ENCODE peak calls at places on chromosome 3, in six cellular contexts. One of them, this sample, is unnamed.

GRCh38 chr3:44865272-44866005 is 3.7 kb downstream of the TMEM42 start:
- DNase-seq in A549: no peak
- DNase-seq in stimulated activated CD8-positive, alpha-beta memory T cell treated with anti-CD3 and anti-CD28 coated beads, Interleukin-12 subunit alpha, Interleukin-12 subunit beta, amount 100 ng/mL, for 4 hours: no peak
- DNase-seq in nephron progenitor cell: no peak
- DNase-seq in NCI-H2081: peak
- DNase-seq in posterior vena cava: no peak
- DNase-seq in this sample: peak

GRCh38 chr3:25071846-25072245 is 356.2 kb upstream of the RARB start:
- DNase-seq in A549: no peak
- DNase-seq in stimulated activated CD8-positive, alpha-beta memory T cell treated with anti-CD3 and anti-CD28 coated beads, Interleukin-12 subunit alpha, Interleukin-12 subunit beta, amount 100 ng/mL, for 4 hours: no peak
- DNase-seq in nephron progenitor cell: no peak
- DNase-seq in NCI-H2081: no peak
- DNase-seq in posterior vena cava: no peak
- DNase-seq in this sample: no peak

GRCh38 chr3:166752214-166752613 is 627.9 kb downstream of the ZBBX start:
- DNase-seq in A549: no peak
- DNase-seq in stimulated activated CD8-positive, alpha-beta memory T cell treated with anti-CD3 and anti-CD28 coated beads, Interleukin-12 subunit alpha, Interleukin-12 subunit beta, amount 100 ng/mL, for 4 hours: no peak
- DNase-seq in nephron progenitor cell: no peak
- DNase-seq in NCI-H2081: no peak
- DNase-seq in posterior vena cava: no peak
- DNase-seq in this sample: no peak

GRCh38 chr3:114551770-114552526 is 258.1 kb downstream of the TIGIT start:
- DNase-seq in A549: peak
- DNase-seq in stimulated activated CD8-positive, alpha-beta memory T cell treated with anti-CD3 and anti-CD28 coated beads, Interleukin-12 subunit alpha, Interleukin-12 subunit beta, amount 100 ng/mL, for 4 hours: no peak
- DNase-seq in nephron progenitor cell: no peak
- DNase-seq in NCI-H2081: no peak
- DNase-seq in posterior vena cava: no peak
- DNase-seq in this sample: no peak

GRCh38 chr3:130831716-130832400 is 62.0 kb upstream of the ATP2C1 start:
- DNase-seq in A549: no peak
- DNase-seq in stimulated activated CD8-positive, alpha-beta memory T cell treated with anti-CD3 and anti-CD28 coated beads, Interleukin-12 subunit alpha, Interleukin-12 subunit beta, amount 100 ng/mL, for 4 hours: no peak
- DNase-seq in nephron progenitor cell: peak
- DNase-seq in NCI-H2081: no peak
- DNase-seq in posterior vena cava: no peak
- DNase-seq in this sample: peak

GRCh38 chr3:41418961-41419691 is 219.8 kb downstream of the CTNNB1 start:
- DNase-seq in A549: peak
- DNase-seq in stimulated activated CD8-positive, alpha-beta memory T cell treated with anti-CD3 and anti-CD28 coated beads, Interleukin-12 subunit alpha, Interleukin-12 subunit beta, amount 100 ng/mL, for 4 hours: peak
- DNase-seq in nephron progenitor cell: no peak
- DNase-seq in NCI-H2081: no peak
- DNase-seq in posterior vena cava: no peak
- DNase-seq in this sample: no peak

GRCh38 chr3:61299981-61300380 is 48.7 kb upstream of the FHIT start:
- DNase-seq in A549: no peak
- DNase-seq in stimulated activated CD8-positive, alpha-beta memory T cell treated with anti-CD3 and anti-CD28 coated beads, Interleukin-12 subunit alpha, Interleukin-12 subunit beta, amount 100 ng/mL, for 4 hours: no peak
- DNase-seq in nephron progenitor cell: no peak
- DNase-seq in NCI-H2081: no peak
- DNase-seq in posterior vena cava: no peak
- DNase-seq in this sample: no peak

GRCh38 chr3:139906441-139906840 is 28.5 kb upstream of the CLSTN2 start:
- DNase-seq in A549: peak
- DNase-seq in stimulated activated CD8-positive, alpha-beta memory T cell treated with anti-CD3 and anti-CD28 coated beads, Interleukin-12 subunit alpha, Interleukin-12 subunit beta, amount 100 ng/mL, for 4 hours: no peak
- DNase-seq in nephron progenitor cell: no peak
- DNase-seq in NCI-H2081: no peak
- DNase-seq in posterior vena cava: no peak
- DNase-seq in this sample: no peak

GRCh38 chr3:56921573-56922571 is 120.1 kb upstream of the ARHGEF3 start:
- DNase-seq in A549: no peak
- DNase-seq in stimulated activated CD8-positive, alpha-beta memory T cell treated with anti-CD3 and anti-CD28 coated beads, Interleukin-12 subunit alpha, Interleukin-12 subunit beta, amount 100 ng/mL, for 4 hours: no peak
- DNase-seq in nephron progenitor cell: no peak
- DNase-seq in NCI-H2081: no peak
- DNase-seq in posterior vena cava: no peak
- DNase-seq in this sample: no peak

GRCh38 chr3:59866076-59866475 is 816.3 kb upstream of the CFAP20DC start:
- DNase-seq in A549: no peak
- DNase-seq in stimulated activated CD8-positive, alpha-beta memory T cell treated with anti-CD3 and anti-CD28 coated beads, Interleukin-12 subunit alpha, Interleukin-12 subunit beta, amount 100 ng/mL, for 4 hours: no peak
- DNase-seq in nephron progenitor cell: no peak
- DNase-seq in NCI-H2081: no peak
- DNase-seq in posterior vena cava: no peak
- DNase-seq in this sample: no peak

GRCh38 chr3:195082811-195083210 is 188.1 kb downstream of the XXYLT1 start:
- DNase-seq in A549: no peak
- DNase-seq in stimulated activated CD8-positive, alpha-beta memory T cell treated with anti-CD3 and anti-CD28 coated beads, Interleukin-12 subunit alpha, Interleukin-12 subunit beta, amount 100 ng/mL, for 4 hours: no peak
- DNase-seq in nephron progenitor cell: no peak
- DNase-seq in NCI-H2081: no peak
- DNase-seq in posterior vena cava: peak
- DNase-seq in this sample: no peak

GRCh38 chr3:155742339-155742980 is 2.4 kb downstream of the PLCH1 start:
- DNase-seq in A549: no peak
- DNase-seq in stimulated activated CD8-positive, alpha-beta memory T cell treated with anti-CD3 and anti-CD28 coated beads, Interleukin-12 subunit alpha, Interleukin-12 subunit beta, amount 100 ng/mL, for 4 hours: no peak
- DNase-seq in nephron progenitor cell: no peak
- DNase-seq in NCI-H2081: no peak
- DNase-seq in posterior vena cava: no peak
- DNase-seq in this sample: no peak

GRCh38 chr3:42803800-42804112 is 534 bp downstream of the HIGD1A start:
- DNase-seq in A549: peak
- DNase-seq in stimulated activated CD8-positive, alpha-beta memory T cell treated with anti-CD3 and anti-CD28 coated beads, Interleukin-12 subunit alpha, Interleukin-12 subunit beta, amount 100 ng/mL, for 4 hours: peak
- DNase-seq in nephron progenitor cell: peak
- DNase-seq in NCI-H2081: no peak
- DNase-seq in posterior vena cava: peak
- DNase-seq in this sample: peak

GRCh38 chr3:159126261-159127020 is 324.6 kb downstream of the MFSD1 start:
- DNase-seq in A549: no peak
- DNase-seq in stimulated activated CD8-positive, alpha-beta memory T cell treated with anti-CD3 and anti-CD28 coated beads, Interleukin-12 subunit alpha, Interleukin-12 subunit beta, amount 100 ng/mL, for 4 hours: no peak
- DNase-seq in nephron progenitor cell: no peak
- DNase-seq in NCI-H2081: no peak
- DNase-seq in posterior vena cava: no peak
- DNase-seq in this sample: no peak

GRCh38 chr3:46860381-46861292 is 2.6 kb downstream of the MYL3 start:
- DNase-seq in A549: peak
- DNase-seq in stimulated activated CD8-positive, alpha-beta memory T cell treated with anti-CD3 and anti-CD28 coated beads, Interleukin-12 subunit alpha, Interleukin-12 subunit beta, amount 100 ng/mL, for 4 hours: no peak
- DNase-seq in nephron progenitor cell: peak
- DNase-seq in NCI-H2081: no peak
- DNase-seq in posterior vena cava: peak
- DNase-seq in this sample: peak

GRCh38 chr3:97916576-97916975 is 55.7 kb downstream of the RIOX2 start:
- DNase-seq in A549: no peak
- DNase-seq in stimulated activated CD8-positive, alpha-beta memory T cell treated with anti-CD3 and anti-CD28 coated beads, Interleukin-12 subunit alpha, Interleukin-12 subunit beta, amount 100 ng/mL, for 4 hours: no peak
- DNase-seq in nephron progenitor cell: no peak
- DNase-seq in NCI-H2081: no peak
- DNase-seq in posterior vena cava: no peak
- DNase-seq in this sample: no peak

GRCh38 chr3:122493296-122493695 is 21.4 kb downstream of the KPNA1 start:
- DNase-seq in A549: no peak
- DNase-seq in stimulated activated CD8-positive, alpha-beta memory T cell treated with anti-CD3 and anti-CD28 coated beads, Interleukin-12 subunit alpha, Interleukin-12 subunit beta, amount 100 ng/mL, for 4 hours: no peak
- DNase-seq in nephron progenitor cell: no peak
- DNase-seq in NCI-H2081: no peak
- DNase-seq in posterior vena cava: no peak
- DNase-seq in this sample: no peak

GRCh38 chr3:8110966-8111798 is 390.4 kb upstream of the LMCD1 start:
- DNase-seq in A549: peak
- DNase-seq in stimulated activated CD8-positive, alpha-beta memory T cell treated with anti-CD3 and anti-CD28 coated beads, Interleukin-12 subunit alpha, Interleukin-12 subunit beta, amount 100 ng/mL, for 4 hours: no peak
- DNase-seq in nephron progenitor cell: peak
- DNase-seq in NCI-H2081: peak
- DNase-seq in posterior vena cava: no peak
- DNase-seq in this sample: peak

GRCh38 chr3:81339040-81339845 is 422.2 kb downstream of the GBE1 start:
- DNase-seq in A549: peak
- DNase-seq in stimulated activated CD8-positive, alpha-beta memory T cell treated with anti-CD3 and anti-CD28 coated beads, Interleukin-12 subunit alpha, Interleukin-12 subunit beta, amount 100 ng/mL, for 4 hours: no peak
- DNase-seq in nephron progenitor cell: no peak
- DNase-seq in NCI-H2081: no peak
- DNase-seq in posterior vena cava: no peak
- DNase-seq in this sample: no peak

GRCh38 chr3:124557433-124558232 is 172.6 kb upstream of the UMPS start:
- DNase-seq in A549: no peak
- DNase-seq in stimulated activated CD8-positive, alpha-beta memory T cell treated with anti-CD3 and anti-CD28 coated beads, Interleukin-12 subunit alpha, Interleukin-12 subunit beta, amount 100 ng/mL, for 4 hours: no peak
- DNase-seq in nephron progenitor cell: no peak
- DNase-seq in NCI-H2081: peak
- DNase-seq in posterior vena cava: no peak
- DNase-seq in this sample: peak

GRCh38 chr3:141255864-141256263 is 24.2 kb downstream of the PXYLP1 start:
- DNase-seq in A549: peak
- DNase-seq in stimulated activated CD8-positive, alpha-beta memory T cell treated with anti-CD3 and anti-CD28 coated beads, Interleukin-12 subunit alpha, Interleukin-12 subunit beta, amount 100 ng/mL, for 4 hours: no peak
- DNase-seq in nephron progenitor cell: no peak
- DNase-seq in NCI-H2081: no peak
- DNase-seq in posterior vena cava: no peak
- DNase-seq in this sample: peak

GRCh38 chr3:16301490-16301889 is 36.5 kb downstream of the OXNAD1 start:
- DNase-seq in A549: no peak
- DNase-seq in stimulated activated CD8-positive, alpha-beta memory T cell treated with anti-CD3 and anti-CD28 coated beads, Interleukin-12 subunit alpha, Interleukin-12 subunit beta, amount 100 ng/mL, for 4 hours: no peak
- DNase-seq in nephron progenitor cell: no peak
- DNase-seq in NCI-H2081: no peak
- DNase-seq in posterior vena cava: no peak
- DNase-seq in this sample: no peak